ENCODE peak calls at places on chromosomes 1 and 21, in nine cellular contexts. M is stomach; D is heart right ventricle; B is upper lobe of right lung; Y is prostate gland; W is fibroblast of lung; O is vagina; H is CD4-positive, alpha-beta memory T cell; U is uterus. F is an unnamed sample.

GRCh38 chr1:37944091-37944763 is 2.6 kb downstream of the INPP5B start:
- DNase-seq in U (no peak), D (no peak), H (no peak), M (no peak), W (no peak), B (no peak), O (no peak), Y (no peak), F (no peak)

GRCh38 chr1:17161137-17161700 is 42.0 kb upstream of the PADI2 start:
- DNase-seq in O (no peak), D (no peak), W (no peak), M (no peak), B (no peak), Y (no peak), U (no peak), H (no peak), F (no peak)

GRCh38 chr1:203280061-203280460 is 25.3 kb upstream of the BTG2 start:
- DNase-seq in U (peak; percentile 14), W (no peak), H (no peak), Y (no peak), B (no peak), D (no peak), O (no peak), M (no peak), F (no peak)

GRCh38 chr1:18011703-18012102 is 95.9 kb upstream of the IGSF21 start:
- DNase-seq in H (no peak), B (no peak), M (no peak), W (no peak), U (no peak), D (no peak), O (no peak), Y (no peak), F (no peak)

GRCh38 chr21:45390121-45390751 is 14.7 kb upstream of the COL18A1 start:
- DNase-seq in B (peak; percentile 50), M (no peak), W (no peak), H (no peak), Y (no peak), U (peak; percentile 13), D (no peak), O (no peak), F (no peak)

GRCh38 chr1:163166886-163167555 is 35.7 kb downstream of the RGS5 start:
- DNase-seq in Y (no peak), H (no peak), B (no peak), O (no peak), U (no peak), W (no peak), M (no peak), D (no peak), F (no peak)

GRCh38 chr21:41769106-41769505 is 2.3 kb upstream of the RIPK4 start:
- DNase-seq in M (no peak), O (no peak), W (no peak), B (peak; percentile 58), D (no peak), U (no peak), Y (no peak), H (no peak), F (no peak)

GRCh38 chr21:30842990-30843389 is 13.4 kb upstream of the KRTAP7-1 start:
- DNase-seq in O (no peak), B (no peak), U (no peak), H (no peak), Y (no peak), W (no peak), D (no peak), M (no peak), F (no peak)

GRCh38 chr1:115507256-115507589 is 134.5 kb upstream of the VANGL1 start:
- DNase-seq in Y (no peak), M (no peak), B (no peak), O (no peak), H (no peak), U (no peak), D (no peak), W (peak; percentile 64), F (no peak)

GRCh38 chr1:11124965-11125364 is 25.3 kb upstream of the EXOSC10 start:
- DNase-seq in B (no peak), D (no peak), W (no peak), Y (no peak), O (no peak), M (no peak), H (no peak), U (no peak), F (no peak)

GRCh38 chr1:245715291-245715701 is 560.5 kb downstream of the KIF26B start:
- DNase-seq in Y (no peak), U (no peak), D (no peak), B (no peak), H (no peak), O (no peak), W (no peak), M (no peak), F (no peak)

GRCh38 chr1:91018006-91018405 is 3.8 kb downstream of the ZNF644 start:
- DNase-seq in B (no peak), W (peak; percentile 38), M (no peak), O (no peak), H (peak; percentile 25), Y (no peak), U (no peak), D (no peak), F (no peak)

GRCh38 chr1:205301220-205301821 is 20.2 kb downstream of the NUAK2 start:
- DNase-seq in B (peak; percentile 95), Y (peak; percentile 42), U (no peak), D (no peak), H (no peak), M (peak; percentile 87), O (no peak), W (peak; percentile 66), F (peak; percentile 83)

GRCh38 chr1:74504125-74505065 is 8.0 kb downstream of the LRRC53 start:
- DNase-seq in W (peak; percentile 21), H (peak; percentile 29), U (peak; percentile 20), D (no peak), O (no peak), B (no peak), Y (no peak), M (no peak), F (peak; percentile 13)

GRCh38 chr1:246107516-246108277 is 399.4 kb downstream of the SMYD3 start:
- DNase-seq in W (peak; percentile 8), M (no peak), Y (no peak), B (no peak), D (no peak), U (no peak), H (no peak), O (no peak), F (no peak)

GRCh38 chr1:194442911-194443310 is 1256.5 kb upstream of the B3GALT2 start:
- DNase-seq in B (no peak), H (no peak), M (no peak), U (no peak), O (no peak), D (no peak), W (no peak), Y (no peak), F (no peak)

GRCh38 chr1:56339786-56340465 is 239.4 kb downstream of the PLPP3 start:
- DNase-seq in B (no peak), Y (no peak), W (peak; percentile 23), H (no peak), U (no peak), D (no peak), M (no peak), O (no peak), F (no peak)

GRCh38 chr1:46202975-46203737 is at the start of gene LURAP1:
- DNase-seq in M (no peak), Y (no peak), O (no peak), U (peak; percentile 53), H (no peak), D (peak; percentile 69), W (peak; percentile 86), B (peak; percentile 77), F (peak; percentile 61)

GRCh38 chr1:221887091-221887746 is 145.3 kb upstream of the DUSP10 start:
- DNase-seq in M (peak; percentile 51), Y (peak; percentile 8), H (no peak), O (no peak), U (peak; percentile 37), W (peak; percentile 89), D (peak; percentile 50), B (peak; percentile 67), F (peak; percentile 87)

GRCh38 chr1:180680558-180681144 is 48.8 kb downstream of the XPR1 start:
- DNase-seq in B (no peak), M (no peak), H (no peak), Y (no peak), D (no peak), U (no peak), W (peak; percentile 93), O (no peak), F (peak; percentile 49)

GRCh38 chr1:247448107-247448778 is 9.7 kb downstream of the OR2B11 start:
- DNase-seq in U (peak; percentile 57), O (peak; percentile 84), H (peak; percentile 11), D (peak; percentile 71), M (peak; percentile 63), Y (peak; percentile 26), B (peak; percentile 86), W (peak; percentile 63), F (peak; percentile 48)
- H3K27ac ChIP-seq in U (peak overlapping the region; percentile 62), O (peak overlapping the region; percentile 50), H (no peak overlapping the region), D (peak overlapping the region; percentile 51), M (peak overlapping the region; percentile 30), Y (peak overlapping the region; percentile 36), B (peak overlapping the region; percentile 55), W (no peak overlapping the region), F (no peak overlapping the region)

GRCh38 chr1:117367769-117368059 is 465 bp downstream of the MAN1A2 start:
- DNase-seq in B (no peak), O (no peak), M (no peak), U (no peak), W (no peak), Y (no peak), D (no peak), H (peak; percentile 43), F (peak; percentile 46)
- H3K4me1 ChIP-seq in B (peaks cover 38% of the 10 kb centered on the region), O (peaks cover 66% of the 10 kb centered on the region), M (peaks cover 76% of the 10 kb centered on the region), U (peaks cover 7% of the 10 kb centered on the region), W (no peaks in the 10 kb centered on the region), Y (peaks cover 7% of the 10 kb centered on the region), D (peaks cover 59% of the 10 kb centered on the region), H (peaks cover 75% of the 10 kb centered on the region), F (peaks cover 24% of the 10 kb centered on the region)

GRCh38 chr1:154812911-154813816 is 56.9 kb downstream of the KCNN3 start:
- DNase-seq in Y (peak; percentile 73), H (no peak), O (no peak), D (peak; percentile 54), B (no peak), U (peak; percentile 63), M (no peak), W (no peak), F (peak; percentile 73)
- H3K27me3 ChIP-seq in Y (no peaks in the 10 kb centered on the region), H (no peaks in the 10 kb centered on the region), O (no peaks in the 10 kb centered on the region), D (no peaks in the 10 kb centered on the region), B (no peaks in the 10 kb centered on the region), U (no peaks in the 10 kb centered on the region), M (peaks cover 19% of the 10 kb centered on the region), W (peaks cover 21% of the 10 kb centered on the region), F (peaks cover 14% of the 10 kb centered on the region)

GRCh38 chr1:225343618-225344017 is 84.2 kb downstream of the LBR start:
- DNase-seq in H (peak; percentile 23), O (no peak), U (no peak), M (no peak), W (peak; percentile 41), D (no peak), B (no peak), Y (no peak), F (no peak)

GRCh38 chr1:225342695-225343094 is 85.1 kb downstream of the LBR start:
- DNase-seq in W (no peak), Y (no peak), H (no peak), M (no peak), O (no peak), U (no peak), B (no peak), D (no peak), F (no peak)

GRCh38 chr1:225347123-225347683 is 80.6 kb downstream of the LBR start:
- DNase-seq in Y (no peak), M (no peak), U (no peak), W (no peak), O (no peak), H (no peak), B (no peak), D (no peak), F (no peak)

GRCh38 chr1:225341642-225342041 is 86.2 kb downstream of the LBR start:
- DNase-seq in H (no peak), U (no peak), O (no peak), M (no peak), Y (no peak), B (no peak), W (no peak), D (no peak), F (no peak)
- H3K27ac ChIP-seq in H (no peak overlapping the region), U (no peak overlapping the region), O (no peak overlapping the region), M (no peak overlapping the region), Y (no peak overlapping the region), B (no peak overlapping the region), W (no peak overlapping the region), D (no peak overlapping the region), F (no peak overlapping the region)